ENCODE peak calls at places on chromosome 17, in four cellular contexts. T is astrocyte, Y is transverse colon, G is mammary epithelial cell. N is an unnamed sample.

GRCh38 chr17:78022425-78022824 is 63.9 kb downstream of the TNRC6C start:
- DNase-seq in T (no peak), Y (no peak), G (no peak), N (no peak)

GRCh38 chr17:76139801-76140660 is 1.0 kb downstream of the FOXJ1 start:
- DNase-seq in T (no peak), Y (peak; percentile 49), G (no peak), N (no peak)

GRCh38 chr17:28993013-28993600 is 12.7 kb downstream of the SEZ6 start:
- DNase-seq in T (no peak), Y (no peak), G (peak; percentile 14), N (no peak)

GRCh38 chr17:76940738-76941350 is 72.6 kb downstream of the MGAT5B start:
- DNase-seq in T (no peak), Y (no peak), G (no peak), N (no peak)

GRCh38 chr17:63848834-63849689 is 6.6 kb upstream of the SMARCD2 start:
- DNase-seq in T (peak; percentile 72), Y (peak; percentile 93), G (peak; percentile 88), N (peak; percentile 88)

GRCh38 chr17:2029911-2030778 is at the start of gene DPH1:
- DNase-seq in T (peak; percentile 86), Y (peak; percentile 89), G (peak; percentile 84), N (peak; percentile 78)

GRCh38 chr17:46264456-46265198 is 30.3 kb upstream of the LRRC37A start:
- DNase-seq in T (peak; percentile 91), Y (no peak), G (peak; percentile 89), N (peak; percentile 19)

GRCh38 chr17:1882836-1883235 is 53.0 kb downstream of the RPA1 start:
- DNase-seq in T (no peak), Y (no peak), G (peak; percentile 15), N (no peak)

GRCh38 chr17:45171338-45172231 is 9.9 kb downstream of the HEXIM2 start:
- DNase-seq in T (no peak), Y (peak; percentile 55), G (peak; percentile 84), N (no peak)

GRCh38 chr17:41529491-41529915 is 1.4 kb upstream of the KRT19 start:
- DNase-seq in T (no peak), Y (no peak), G (no peak), N (no peak)

GRCh38 chr17:58060596-58061191 is 22.5 kb upstream of the DYNLL2 start:
- DNase-seq in T (peak; percentile 29), Y (peak; percentile 31), G (no peak), N (no peak)

GRCh38 chr17:79053251-79053925 is 21.2 kb upstream of the ENGASE start:
- DNase-seq in T (peak; percentile 46), Y (no peak), G (no peak), N (no peak)

GRCh38 chr17:34364741-34365140 is 1.7 kb upstream of the CCL1 start:
- DNase-seq in T (no peak), Y (no peak), G (no peak), N (no peak)

GRCh38 chr17:56594528-56595418 is 1.3 kb downstream of the NOG start:
- DNase-seq in T (no peak), Y (no peak), G (peak; percentile 58), N (no peak)

GRCh38 chr17:79009397-79010303 is at the start of gene CANT1:
- DNase-seq in T (peak; percentile 58), Y (peak; percentile 89), G (peak; percentile 73), N (peak; percentile 81)

GRCh38 chr17:38628441-38628840 is 22.7 kb upstream of the SRCIN1 start:
- DNase-seq in T (no peak), Y (no peak), G (peak; percentile 9), N (no peak)

GRCh38 chr17:13646411-13646810 is 44.7 kb upstream of the HS3ST3A1 start:
- DNase-seq in T (peak; percentile 18), Y (no peak), G (no peak), N (no peak)

DNA sequence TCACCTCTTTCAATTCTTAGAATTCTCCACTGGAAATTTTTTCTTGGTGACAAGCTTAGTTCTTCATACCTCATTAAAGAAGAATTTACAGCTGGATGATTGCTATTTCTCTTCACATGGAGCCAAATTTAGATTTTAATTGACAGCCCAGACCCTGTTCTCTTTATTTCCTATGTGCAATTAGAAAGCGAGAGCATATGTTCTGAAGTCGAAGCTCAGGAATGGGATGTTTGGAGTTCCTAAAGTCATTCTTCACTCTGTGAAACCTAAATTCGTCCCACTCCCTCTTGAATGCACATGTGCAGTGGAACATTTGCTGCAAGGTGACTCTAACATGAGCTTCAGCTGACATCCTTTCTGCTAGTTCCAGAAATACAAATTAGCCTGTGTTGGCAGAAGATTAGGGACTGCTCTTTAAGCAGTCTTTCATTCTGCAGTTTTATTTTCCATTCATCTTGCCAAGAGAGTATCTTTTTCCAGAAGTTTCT is 129.3 kb upstream of the KCNJ16 start:
- DNase-seq in T (peak; percentile 55), Y (no peak), G (no peak), N (no peak)
- H3K9me3 ChIP-seq in T (no peaks in the 10 kb centered on the region), Y (no peaks in the 10 kb centered on the region), G (no peaks in the 10 kb centered on the region), N (peaks cover 3% of the 10 kb centered on the region)

GRCh38 chr17:61738249-61738648 is 125.1 kb downstream of the BRIP1 start:
- DNase-seq in T (no peak), Y (no peak), G (no peak), N (no peak)

GRCh38 chr17:61737820-61738219 is 125.5 kb downstream of the BRIP1 start:
- DNase-seq in T (no peak), Y (no peak), G (peak; percentile 45), N (no peak)

GRCh38 chr17:61735807-61736206 is 127.5 kb downstream of the BRIP1 start:
- DNase-seq in T (no peak), Y (no peak), G (no peak), N (no peak)

GRCh38 chr17:61736438-61736837 is 126.9 kb downstream of the BRIP1 start:
- DNase-seq in T (no peak), Y (no peak), G (no peak), N (no peak)

GRCh38 chr17:61739002-61739401 is 124.3 kb downstream of the BRIP1 start:
- DNase-seq in T (no peak), Y (no peak), G (no peak), N (no peak)
- H3K9me3 ChIP-seq in T (no peaks in the 10 kb centered on the region), Y (no peaks in the 10 kb centered on the region), G (no peaks in the 10 kb centered on the region), N (no peaks in the 10 kb centered on the region)

GRCh38 chr17:53722407-53722806 is 100.3 kb upstream of the KIF2B start:
- DNase-seq in T (peak; percentile 100), Y (no peak), G (peak; percentile 98), N (no peak)
- H3K9me3 ChIP-seq in T (no peaks in the 10 kb centered on the region), Y (no peaks in the 10 kb centered on the region), G (peaks cover 6% of the 10 kb centered on the region), N (no peaks in the 10 kb centered on the region)

GRCh38 chr17:5097101-5097834 is 14.4 kb downstream of the ZNF232 start:
- DNase-seq in T (no peak), Y (peak; percentile 50), G (no peak), N (no peak)

GRCh38 chr17:5092139-5093010 is 14.1 kb downstream of the ZFP3 start:
- DNase-seq in T (no peak), Y (no peak), G (no peak), N (no peak)
- H3K9me3 ChIP-seq in T (peaks cover 86% of the 10 kb centered on the region), Y (peaks cover 100% of the 10 kb centered on the region), G (peaks cover 69% of the 10 kb centered on the region), N (peaks cover 57% of the 10 kb centered on the region)

GRCh38 chr17:43353364-43353763 is 45.4 kb upstream of the ARL4D start:
- DNase-seq in T (no peak), Y (no peak), G (no peak), N (no peak)

GRCh38 chr17:43350888-43351361 is 47.9 kb upstream of the ARL4D start:
- DNase-seq in T (no peak), Y (no peak), G (no peak), N (no peak)

GRCh38 chr17:43352579-43352978 is 46.2 kb upstream of the ARL4D start:
- DNase-seq in T (no peak), Y (no peak), G (no peak), N (no peak)

GRCh38 chr17:43351686-43352085 is 47.1 kb upstream of the ARL4D start:
- DNase-seq in T (no peak), Y (no peak), G (no peak), N (no peak)

DNA sequence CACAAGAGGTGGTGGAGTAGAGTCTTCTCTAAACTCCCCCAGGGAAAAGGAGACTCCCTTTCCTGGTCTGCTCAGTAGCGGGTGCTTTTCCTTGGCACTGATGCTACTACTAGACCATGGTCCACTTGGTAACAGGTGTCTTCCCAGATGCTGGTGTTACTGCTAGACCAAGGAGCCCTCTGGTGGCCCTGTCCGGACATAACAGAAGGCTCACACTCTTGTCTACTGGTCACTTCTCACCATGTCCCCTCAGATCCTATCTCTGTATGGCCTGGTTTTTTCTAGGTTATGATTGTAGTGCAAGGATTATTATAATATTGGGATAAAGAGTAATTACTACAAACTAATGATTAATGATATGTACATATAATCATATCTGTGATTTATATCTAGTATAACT is 49.7 kb upstream of the ARL4D start:
- DNase-seq in T (no peak), Y (no peak), G (no peak), N (no peak)
- H3K9me3 ChIP-seq in T (peaks cover 38% of the 10 kb centered on the region), Y (peaks cover 33% of the 10 kb centered on the region), G (peaks cover 30% of the 10 kb centered on the region), N (peaks cover 12% of the 10 kb centered on the region)

GRCh38 chr17:49074851-49075540 is 57.6 kb upstream of the B4GALNT2 start:
- DNase-seq in T (peak; percentile 26), Y (no peak), G (no peak), N (no peak)

GRCh38 chr17:49071106-49071505 is 61.5 kb upstream of the B4GALNT2 start:
- DNase-seq in T (no peak), Y (no peak), G (no peak), N (no peak)

GRCh38 chr17:49067163-49067562 is 65.4 kb upstream of the B4GALNT2 start:
- DNase-seq in T (no peak), Y (no peak), G (peak; percentile 15), N (no peak)

DNA sequence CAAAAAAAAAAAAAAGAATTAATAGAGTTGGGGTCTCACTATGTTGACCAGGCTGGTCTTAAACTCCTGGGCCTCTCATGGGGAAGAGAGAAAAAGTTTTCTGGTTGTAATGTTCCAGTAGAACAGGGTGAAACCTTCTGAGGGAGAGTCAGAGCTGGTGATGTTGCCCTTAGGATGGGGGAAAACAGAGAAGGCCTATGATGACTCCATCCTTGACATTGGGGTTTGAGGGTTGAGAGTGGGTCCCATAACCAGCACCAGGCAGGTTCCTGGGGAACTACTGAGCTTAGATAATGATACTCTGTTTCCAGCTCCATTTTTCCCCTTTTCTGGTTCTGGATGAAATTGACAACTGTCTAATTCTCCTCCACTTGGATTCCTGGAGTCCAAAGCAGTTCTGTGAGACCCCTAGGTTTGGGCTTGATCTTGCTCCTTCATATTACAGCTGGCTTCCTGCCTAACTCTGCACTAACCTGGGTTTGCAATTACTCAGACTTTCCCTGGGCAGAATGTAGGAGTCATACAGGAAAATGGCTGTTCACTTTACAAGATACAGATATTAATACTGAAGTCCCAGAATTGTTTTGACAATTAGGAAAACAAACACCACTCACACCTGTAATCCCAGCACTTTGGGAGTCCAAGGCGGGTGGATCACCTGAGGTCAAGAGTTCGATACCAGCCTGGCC is 62.8 kb upstream of the B4GALNT2 start:
- DNase-seq in T (no peak), Y (no peak), G (no peak), N (no peak)
- H3K9me3 ChIP-seq in T (no peaks in the 10 kb centered on the region), Y (no peaks in the 10 kb centered on the region), G (no peaks in the 10 kb centered on the region), N (no peaks in the 10 kb centered on the region)